ENCODE peak calls at places on chromosomes 3 and 15, in six cellular contexts. C is endothelial cell of umbilical vein, Z is NB4, P is GM12878, M is K562, Y is A549. A is an unnamed sample.

GRCh38 chr3:99957086-99957821 is 139.6 kb downstream of the CMSS1 start:
- DNase-seq in C (no peak), Z (no peak), P (no peak), M (no peak), Y (no peak), A (no peak)

GRCh38 chr3:191627064-191627463 is 166.1 kb downstream of the PYDC2 start:
- DNase-seq in C (no peak), Z (no peak), P (no peak), M (no peak), Y (no peak), A (no peak)

GRCh38 chr3:197309528-197310361 is 11.3 kb upstream of the DLG1 start:
- DNase-seq in C (peak; percentile 75), Z (peak; percentile 38), P (no peak), M (no peak), Y (no peak), A (no peak)

GRCh38 chr3:115710799-115711198 is 87.5 kb downstream of the GAP43 start:
- DNase-seq in C (no peak), Z (no peak), P (no peak), M (no peak), Y (no peak), A (no peak)

GRCh38 chr3:101725192-101725889 is 927 bp downstream of the CEP97 start:
- DNase-seq in C (peak; percentile 53), Z (peak; percentile 48), P (no peak), M (peak; percentile 12), Y (no peak), A (no peak)

GRCh38 chr3:8869613-8870012 is 93.7 kb downstream of the RAD18 start:
- DNase-seq in C (peak; percentile 71), Z (no peak), P (no peak), M (no peak), Y (peak; percentile 93), A (peak; percentile 77)

GRCh38 chr3:62876064-62876463 is 848 bp upstream of the CADPS start:
- DNase-seq in C (peak; percentile 21), Z (peak; percentile 4), P (no peak), M (no peak), Y (peak; percentile 1), A (peak; percentile 20)

GRCh38 chr3:71689305-71689704 is 35.9 kb downstream of the EIF4E3 start:
- DNase-seq in C (no peak), Z (peak; percentile 41), P (no peak), M (no peak), Y (no peak), A (no peak)

GRCh38 chr3:128983293-128984069 is 10.4 kb downstream of the CFAP92 start:
- DNase-seq in C (no peak), Z (no peak), P (no peak), M (no peak), Y (no peak), A (no peak)

GRCh38 chr15:67266870-67267269 is 12.3 kb downstream of the IQCH start:
- DNase-seq in C (no peak), Z (no peak), P (no peak), M (no peak), Y (no peak), A (no peak)

GRCh38 chr3:14145670-14146380 is 21.0 kb downstream of the TMEM43 start:
- DNase-seq in C (no peak), Z (no peak), P (no peak), M (no peak), Y (no peak), A (no peak)

GRCh38 chr3:69504232-69504631 is 118.3 kb upstream of the FRMD4B start:
- DNase-seq in C (no peak), Z (no peak), P (no peak), M (no peak), Y (no peak), A (no peak)

GRCh38 chr3:196688349-196688748 is 23.7 kb downstream of the CEP19 start:
- DNase-seq in C (peak; percentile 59), Z (peak; percentile 98), P (no peak), M (no peak), Y (no peak), A (no peak)

GRCh38 chr3:150599611-150600297 is 3.4 kb upstream of the SELENOT start:
- DNase-seq in C (peak; percentile 80), Z (peak; percentile 17), P (no peak), M (no peak), Y (no peak), A (no peak)

GRCh38 chr3:126499401-126499800 is 18.2 kb downstream of the UROC1 start:
- DNase-seq in C (no peak), Z (no peak), P (no peak), M (no peak), Y (no peak), A (no peak)

GRCh38 chr15:62886431-62887071 is 156.0 kb upstream of the TPM1 start:
- DNase-seq in C (peak; percentile 37), Z (no peak), P (no peak), M (no peak), Y (peak; percentile 46), A (peak; percentile 97)

GRCh38 chr3:146148468-146148931 is 12.5 kb downstream of the PLOD2 start:
- DNase-seq in C (peak; percentile 48), Z (no peak), P (no peak), M (no peak), Y (no peak), A (no peak)

GRCh38 chr3:36677331-36678007 is 86.9 kb downstream of the DCLK3 start:
- DNase-seq in C (no peak), Z (peak; percentile 4), P (no peak), M (no peak), Y (peak; percentile 51), A (peak; percentile 6)

GRCh38 chr3:114553949-114554593 is 260.2 kb downstream of the TIGIT start:
- DNase-seq in C (no peak), Z (no peak), P (no peak), M (no peak), Y (no peak), A (no peak)
- TF ChIP-seq MYC in C (no peak), Z (no peak), P (no peak), M (no peak), Y (no peak), A (no peak)

GRCh38 chr15:100468265-100468664 is 60.5 kb downstream of the CERS3 start:
- DNase-seq in C (no peak), Z (no peak), P (no peak), M (no peak), Y (peak; percentile 4), A (no peak)
- TF ChIP-seq MYC in C (no peak), Z (no peak), P (no peak), M (no peak), Y (no peak), A (no peak)

DNA sequence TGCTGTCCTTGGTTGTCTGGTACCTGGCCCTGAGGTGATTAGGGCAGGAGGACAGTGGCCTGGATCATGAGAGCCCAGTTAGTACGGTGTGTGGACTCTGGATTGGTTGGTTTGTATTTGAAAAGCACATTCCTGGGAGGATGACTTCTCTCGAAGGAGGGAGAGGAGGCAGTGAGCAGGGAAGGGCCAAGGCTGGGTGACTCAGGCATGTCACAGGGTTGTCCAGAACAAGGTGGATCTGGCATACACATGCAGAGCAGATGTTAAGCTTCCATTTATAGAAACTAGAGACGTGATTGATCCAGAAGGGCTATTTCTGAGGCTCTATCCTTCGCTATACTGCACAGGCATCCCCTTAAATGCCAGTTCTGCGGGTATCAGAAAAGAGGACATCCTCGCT is 34.4 kb downstream of the FAM240A start:
- DNase-seq in C (no peak), Z (no peak), P (no peak), M (no peak), Y (no peak), A (no peak)
- TF ChIP-seq MYC in C (no peak), Z (no peak), P (no peak), M (no peak), Y (no peak), A (no peak)

GRCh38 chr3:23246651-23247050 is 43.5 kb downstream of the UBE2E2 start:
- DNase-seq in C (no peak), Z (no peak), P (no peak), M (no peak), Y (no peak), A (no peak)
- TF ChIP-seq MYC in C (no peak), Z (no peak), P (no peak), M (no peak), Y (no peak), A (no peak)

GRCh38 chr3:18500322-18500721 is 75.2 kb upstream of the SATB1 start:
- DNase-seq in C (no peak), Z (no peak), P (no peak), M (no peak), Y (no peak), A (no peak)
- TF ChIP-seq MYC in C (no peak), Z (no peak), P (no peak), M (no peak), Y (no peak), A (no peak)

GRCh38 chr15:54803139-54803808 is 393.5 kb downstream of the RSL24D1 start:
- DNase-seq in C (no peak), Z (peak; percentile 76), P (peak; percentile 19), M (no peak), Y (peak; percentile 61), A (no peak)
- TF ChIP-seq MYC in C (no peak), Z (no peak), P (no peak), M (no peak), Y (no peak), A (no peak)

GRCh38 chr3:143302638-143303171 is 183.1 kb downstream of the CHST2 start:
- DNase-seq in C (peak; percentile 90), Z (no peak), P (no peak), M (no peak), Y (peak; percentile 4), A (no peak)

GRCh38 chr3:143309622-143310190 is 190.1 kb downstream of the CHST2 start:
- DNase-seq in C (no peak), Z (no peak), P (no peak), M (no peak), Y (no peak), A (no peak)

GRCh38 chr3:143311096-143311495 is 191.5 kb downstream of the CHST2 start:
- DNase-seq in C (no peak), Z (no peak), P (no peak), M (no peak), Y (no peak), A (no peak)

GRCh38 chr3:143306419-143306818 is 186.8 kb downstream of the CHST2 start:
- DNase-seq in C (peak; percentile 61), Z (no peak), P (no peak), M (no peak), Y (peak; percentile 6), A (no peak)

DNA sequence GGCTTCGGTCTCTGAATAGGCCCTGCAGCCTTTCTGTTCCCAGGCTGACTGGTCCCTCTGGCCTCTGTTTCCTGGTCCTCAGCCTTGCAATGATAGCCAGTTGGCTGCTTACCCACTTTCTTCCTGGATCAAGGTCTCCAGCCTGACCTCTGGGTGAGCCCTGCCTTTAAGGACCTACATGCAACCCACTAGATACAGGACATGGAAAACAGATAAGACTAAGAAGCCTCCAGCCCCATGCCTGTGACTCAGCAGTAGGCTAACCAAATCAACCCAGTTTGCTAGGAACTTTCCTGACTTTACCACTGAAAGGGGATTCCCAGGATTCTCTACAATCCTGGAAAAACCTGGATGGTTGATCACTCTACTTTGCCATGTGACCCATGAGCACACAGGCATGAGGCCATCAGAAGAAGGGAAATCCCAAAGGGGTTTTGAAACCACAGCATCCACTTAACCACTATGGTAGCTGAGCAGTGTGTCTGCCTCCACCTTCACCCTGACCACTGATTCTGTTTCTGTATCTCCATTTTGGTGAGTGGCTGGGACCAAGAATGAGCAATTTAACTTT is 188.1 kb downstream of the CHST2 start:
- DNase-seq in C (peak; percentile 81), Z (no peak), P (peak; percentile 31), M (peak; percentile 86), Y (peak; percentile 42), A (no peak)
- TF ChIP-seq MYC in C (no peak), Z (no peak), P (no peak), M (peak; percentile 42), Y (no peak), A (no peak)

GRCh38 chr3:21745971-21746370 is 5.0 kb downstream of the ZNF385D start:
- DNase-seq in C (no peak), Z (no peak), P (no peak), M (no peak), Y (no peak), A (no peak)
- TF ChIP-seq MYC in C (no peak), Z (no peak), P (no peak), M (no peak), Y (no peak), A (no peak)